ENCODE peak calls at places on chromosomes 11 and 22, in ten cellular contexts. H is astrocyte of the spinal cord; F is RCC 7860; L is adipocyte; A is iPS DF 6.9; I is stimulated activated CD4-positive, alpha-beta T cell treated with anti-CD3 and anti-CD28 coated beads, Interleukin-12 subunit alpha, Interleukin-12 subunit beta, amount 100 ng/mL, for 24 hours; Q is ecto neural progenitor cell; R is NCI-H526 treated with DMSO at 0.1 percent for 48 hours; C is suprapubic skin; Z is erythroblast. Y is an unnamed sample.

GRCh38 chr11:26621147-26621546 is 49.1 kb upstream of the MUC15 start:
- DNase-seq in Z (no peak), L (peak), A (no peak), I (no peak), C (no peak), R (no peak), F (peak), H (peak), Q (no peak), Y (no peak)

GRCh38 chr11:74493816-74494630 is 499 bp upstream of the LIPT2 start:
- DNase-seq in R (no peak), Z (no peak), L (peak), C (no peak), F (peak), I (no peak), A (no peak), H (no peak), Q (no peak), Y (no peak)

GRCh38 chr22:46849951-46850350 is 87.5 kb downstream of the TBC1D22A start:
- DNase-seq in F (no peak), I (no peak), Q (no peak), H (no peak), R (no peak), Z (no peak), L (no peak), C (no peak), A (no peak), Y (no peak)

GRCh38 chr11:93532285-93532789 is 10.9 kb downstream of the SMCO4 start:
- DNase-seq in I (no peak), A (no peak), F (no peak), Z (no peak), C (no peak), H (no peak), L (no peak), Q (no peak), R (no peak), Y (no peak)

GRCh38 chr11:90874971-90875370 is 652.1 kb upstream of the CHORDC1 start:
- DNase-seq in R (no peak), C (no peak), H (no peak), Z (no peak), F (no peak), Q (no peak), I (no peak), L (no peak), A (no peak), Y (no peak)

GRCh38 chr22:46575915-46576555 is 38.6 kb upstream of the CELSR1 start:
- DNase-seq in F (no peak), L (no peak), A (no peak), Q (no peak), I (no peak), R (no peak), H (no peak), Z (no peak), C (peak), Y (peak)

GRCh38 chr11:17894929-17895658 is 117.8 kb downstream of the SERGEF start:
- DNase-seq in Z (no peak), R (no peak), L (no peak), F (no peak), A (no peak), C (no peak), H (no peak), Q (no peak), I (no peak), Y (no peak)

GRCh38 chr11:122181372-122181771 is 65.4 kb upstream of the BLID start:
- DNase-seq in H (no peak), I (no peak), R (no peak), C (no peak), A (no peak), Z (no peak), F (no peak), L (no peak), Q (no peak), Y (no peak)

GRCh38 chr11:48036011-48036410 is 55.7 kb downstream of the PTPRJ start:
- DNase-seq in L (peak), A (no peak), Q (no peak), Z (no peak), I (no peak), R (peak), F (no peak), C (no peak), H (no peak), Y (no peak)

GRCh38 chr11:88535266-88535665 is 197.7 kb upstream of the CTSC start:
- DNase-seq in A (no peak), F (no peak), C (no peak), Q (no peak), I (no peak), L (no peak), H (peak), Z (no peak), R (no peak), Y (no peak)

GRCh38 chr11:102428696-102429095 is 23.9 kb downstream of the TMEM123 start:
- DNase-seq in F (no peak), L (no peak), I (no peak), A (no peak), Z (no peak), C (no peak), H (no peak), R (no peak), Q (no peak), Y (no peak)

GRCh38 chr11:64713031-64713780 is 9.8 kb downstream of the NRXN2 start:
- DNase-seq in R (no peak), Z (no peak), L (peak), H (peak), F (no peak), A (no peak), C (no peak), Q (peak), I (no peak), Y (no peak)

GRCh38 chr11:69878927-69879733 is 59.9 kb upstream of the FGF3 start:
- DNase-seq in I (no peak), L (no peak), Q (peak), C (peak), H (no peak), A (no peak), R (no peak), F (no peak), Z (no peak), Y (peak)

GRCh38 chr22:50672471-50673230 is at the start of gene SHANK3:
- DNase-seq in A (no peak), I (no peak), C (peak), H (no peak), F (no peak), Z (no peak), R (no peak), Q (no peak), L (no peak), Y (no peak)

GRCh38 chr11:116595305-116595880 is 177.4 kb downstream of the BUD13 start:
- DNase-seq in L (no peak), A (no peak), Q (no peak), H (no peak), I (no peak), C (no peak), R (no peak), F (no peak), Z (no peak), Y (no peak)

GRCh38 chr11:83724704-83725114 is 438.5 kb upstream of the CCDC90B start:
- DNase-seq in I (no peak), H (no peak), C (no peak), A (no peak), Q (peak), Z (no peak), F (no peak), L (peak), R (peak), Y (peak)

GRCh38 chr11:12170984-12171383 is 60.6 kb downstream of the MICAL2 start:
- DNase-seq in F (no peak), L (no peak), A (no peak), Z (no peak), C (no peak), R (no peak), I (no peak), H (peak), Q (no peak), Y (no peak)

GRCh38 chr11:104570088-104570701 is 328.1 kb downstream of the CASP12 start:
- DNase-seq in I (no peak), A (no peak), Q (no peak), C (no peak), L (peak), Z (no peak), H (peak), R (no peak), F (peak), Y (no peak)

GRCh38 chr11:12139144-12139881 is 28.9 kb downstream of the MICAL2 start:
- DNase-seq in A (no peak), H (peak), F (peak), Q (no peak), I (no peak), C (no peak), R (no peak), L (peak), Z (no peak), Y (no peak)

GRCh38 chr11:115682101-115682500 is 177.9 kb upstream of the CADM1 start:
- DNase-seq in Q (no peak), I (no peak), F (no peak), A (no peak), H (no peak), C (no peak), L (no peak), Z (no peak), R (no peak), Y (no peak)

GRCh38 chr11:88352139-88352538 is 14.6 kb upstream of the CTSC start:
- DNase-seq in I (no peak), Z (peak), L (peak), F (no peak), H (peak), R (no peak), A (no peak), Q (no peak), C (no peak), Y (no peak)

GRCh38 chr22:43637267-43637666 is 174.8 kb downstream of the EFCAB6 start:
- DNase-seq in A (no peak), L (no peak), R (no peak), H (no peak), I (no peak), C (no peak), Z (no peak), Q (no peak), F (no peak), Y (no peak)

GRCh38 chr22:28015056-28015445 is 96.0 kb upstream of the PITPNB start:
- DNase-seq in Z (no peak), H (no peak), C (peak), F (no peak), Q (no peak), I (no peak), R (no peak), L (no peak), A (no peak), Y (no peak)

GRCh38 chr22:42336527-42337227 is 66.2 kb upstream of the TCF20 start:
- DNase-seq in Q (no peak), R (no peak), H (no peak), L (peak), Z (no peak), F (no peak), C (no peak), I (no peak), A (no peak), Y (no peak)

GRCh38 chr11:125481531-125481930 is 14.5 kb downstream of the FEZ1 start:
- DNase-seq in H (no peak), L (no peak), A (no peak), R (no peak), Q (no peak), I (no peak), Z (no peak), C (no peak), F (no peak), Y (no peak)

GRCh38 chr11:34537636-34538035 is 24.0 kb upstream of the ELF5 start:
- DNase-seq in R (no peak), Q (no peak), H (no peak), I (no peak), F (no peak), C (no peak), Z (no peak), L (no peak), A (no peak), Y (no peak)